ENCODE peak calls at places on chromosome 19, in five cellular contexts. M is left ventricle myocardium inferior, N is AG10803, J is adipocyte, I is skeletal muscle cell. O is an unnamed sample.

GRCh38 chr19:35085947-35086346 is 29.7 kb upstream of the FXYD3 start:
- DNase-seq in N (no peak), J (no peak), I (no peak), M (no peak), O (no peak)

GRCh38 chr19:7658219-7658686 is 10.6 kb upstream of the RETN start:
- DNase-seq in N (no peak), J (no peak), M (no peak), I (no peak), O (no peak)

GRCh38 chr19:31930401-31930800 is 415.0 kb upstream of the ZNF507 start:
- DNase-seq in I (no peak), M (no peak), N (no peak), J (no peak), O (no peak)

GRCh38 chr19:53131732-53132131 is 978 bp downstream of the ZNF415 start:
- DNase-seq in N (no peak), I (no peak), J (no peak), M (no peak), O (no peak)

GRCh38 chr19:18310966-18311365 is 11.9 kb downstream of the LSM4 start:
- DNase-seq in N (no peak), I (no peak), M (no peak), J (no peak), O (no peak)

GRCh38 chr19:3536429-3537100 is 2.4 kb upstream of the TEKTIP1 start:
- DNase-seq in I (no peak), M (peak; percentile 45), J (no peak), N (no peak), O (no peak)

GRCh38 chr19:19297759-19298158 is 22.6 kb downstream of the SUGP1 start:
- DNase-seq in I (no peak), N (no peak), J (no peak), M (no peak), O (no peak)

GRCh38 chr19:22532388-22533310 is 101.5 kb upstream of the ZNF492 start:
- DNase-seq in I (no peak), M (peak; percentile 64), J (no peak), N (no peak), O (no peak)

GRCh38 chr19:3276341-3276799 is 51.9 kb downstream of the CELF5 start:
- DNase-seq in J (no peak), M (no peak), N (no peak), I (no peak), O (no peak)

GRCh38 chr19:34471906-34472305 is 9.7 kb upstream of the WTIP start:
- DNase-seq in I (no peak), M (no peak), N (no peak), J (no peak), O (no peak)

GRCh38 chr19:14774373-14774772 is 4.0 kb downstream of the ADGRE2 start:
- DNase-seq in I (no peak), J (no peak), N (no peak), M (no peak), O (no peak)

GRCh38 chr19:35483089-35483488 is 7.2 kb downstream of the KRTDAP start:
- DNase-seq in I (no peak), M (no peak), J (no peak), N (no peak), O (no peak)

GRCh38 chr19:1911098-1911497 is 5.9 kb downstream of the ADAT3 start:
- DNase-seq in N (no peak), M (no peak), J (no peak), I (no peak), O (no peak)

GRCh38 chr19:10288662-10289166 is 1.0 kb upstream of the ICAM5 start:
- DNase-seq in I (peak; percentile 22), J (peak; percentile 80), M (no peak), N (no peak), O (no peak)

GRCh38 chr19:53076984-53077383 is 26.2 kb downstream of the ZNF160 start:
- DNase-seq in I (peak; percentile 3), J (peak; percentile 33), M (peak; percentile 63), N (peak; percentile 15), O (no peak)

GRCh38 chr19:42132030-42132628 is at the start of gene POU2F2:
- DNase-seq in M (peak; percentile 39), J (peak; percentile 38), N (no peak), I (no peak), O (no peak)
- H3K4me3 ChIP-seq in M (peak within 1 kb of the TSS; percentile 51), J (peak within 1 kb of the TSS; percentile 62), N (peak within 1 kb of the TSS; percentile 67), I (peak within 1 kb of the TSS; percentile 49), O (peak within 1 kb of the TSS; percentile 28)

GRCh38 chr19:47716270-47716937 is 3.2 kb downstream of the EHD2 start:
- DNase-seq in N (no peak), I (no peak), M (no peak), J (no peak), O (no peak)
- H3K4me3 ChIP-seq in N (peak overlapping the region; percentile 48), I (no peak overlapping the region), M (peak overlapping the region; percentile 76), J (peak overlapping the region; percentile 72), O (no peak overlapping the region)

DNA sequence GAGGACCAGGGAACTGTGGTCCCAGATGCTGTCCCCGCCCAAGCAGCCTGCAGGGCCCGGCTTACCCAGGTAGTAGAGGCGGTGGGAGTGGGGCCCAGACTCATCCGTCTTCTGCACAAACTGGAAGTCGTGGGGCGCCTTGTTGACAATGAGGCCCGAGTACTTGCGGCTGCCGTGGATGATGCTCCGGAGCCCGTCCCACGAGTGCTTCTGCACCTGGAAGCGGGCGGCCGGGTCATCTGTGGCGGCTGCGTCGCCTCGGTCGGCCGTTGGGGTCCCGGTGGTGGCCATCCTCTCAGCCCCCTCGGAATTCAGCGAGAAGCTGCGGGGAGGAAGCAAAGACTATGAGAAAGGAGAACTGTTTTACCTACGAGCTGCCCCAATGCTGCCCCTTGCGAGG is 9.6 kb downstream of the DPP9 start:
- DNase-seq in M (no peak), I (no peak), N (no peak), J (no peak), O (no peak)
- H3K4me3 ChIP-seq in M (peak overlapping the region; percentile 31), I (no peak overlapping the region), N (no peak overlapping the region), J (no peak overlapping the region), O (no peak overlapping the region)

DNA sequence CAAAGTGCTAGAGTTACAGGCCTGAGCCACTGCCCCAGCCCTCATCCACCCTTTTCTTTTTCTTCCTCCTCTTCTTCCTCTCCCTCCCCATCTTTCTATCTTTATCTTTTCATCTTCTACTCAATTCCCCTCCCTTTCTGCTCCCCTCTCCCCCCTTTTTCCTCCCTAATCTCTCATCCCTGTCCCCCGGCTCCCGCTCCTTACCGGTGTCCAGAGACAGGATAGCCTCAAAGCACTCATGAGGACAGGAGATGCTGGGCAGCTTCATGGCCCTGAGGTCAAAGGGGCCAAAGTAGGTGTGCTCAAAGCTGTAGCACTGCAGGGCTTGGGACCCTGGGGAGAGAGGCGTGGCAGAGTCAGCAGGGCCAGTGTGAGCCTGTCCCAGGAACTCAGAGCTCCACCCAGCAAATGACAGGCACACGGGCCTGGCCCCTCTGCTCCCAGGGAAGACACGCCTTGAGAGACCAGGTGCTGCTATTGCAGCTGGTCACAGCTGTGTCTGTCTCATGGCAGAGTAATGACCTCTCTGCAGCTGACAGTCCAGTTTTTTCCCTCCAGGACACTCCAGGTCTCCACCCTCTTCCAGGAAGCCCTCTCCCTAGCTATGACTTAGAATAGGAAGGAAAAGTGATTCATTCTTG is 2.6 kb downstream of the LYPD5 start:
- DNase-seq in J (no peak), N (no peak), I (no peak), M (no peak), O (no peak)
- H3K4me3 ChIP-seq in J (no peak overlapping the region), N (no peak overlapping the region), I (no peak overlapping the region), M (peak overlapping the region; percentile 67), O (no peak overlapping the region)

GRCh38 chr19:51210385-51210784 is 14.5 kb upstream of the CD33 start:
- DNase-seq in M (no peak), J (no peak), N (no peak), I (no peak), O (no peak)
- H3K4me3 ChIP-seq in M (no peak overlapping the region), J (no peak overlapping the region), N (no peak overlapping the region), I (no peak overlapping the region), O (no peak overlapping the region)

GRCh38 chr19:13154241-13154778 is 4.1 kb downstream of the IER2 start:
- DNase-seq in M (peak; percentile 93), I (peak; percentile 85), N (peak; percentile 97), J (peak; percentile 97), O (peak; percentile 69)
- H3K4me3 ChIP-seq in M (peak overlapping the region; percentile 91), I (peak overlapping the region; percentile 81), N (peak overlapping the region; percentile 98), J (peak overlapping the region; percentile 88), O (peak overlapping the region; percentile 89)

GRCh38 chr19:50719566-50719965 is at the start of gene SHANK1:
- DNase-seq in M (no peak), I (no peak), J (peak; percentile 49), N (peak; percentile 18), O (no peak)

GRCh38 chr19:50717891-50718254 is 1.7 kb downstream of the SHANK1 start:
- DNase-seq in N (no peak), J (no peak), M (no peak), I (no peak), O (no peak)

GRCh38 chr19:50719119-50719435 is 525 bp downstream of the SHANK1 start:
- DNase-seq in N (no peak), I (no peak), M (no peak), J (no peak), O (no peak)

GRCh38 chr19:50717026-50717723 is 2.4 kb downstream of the SHANK1 start:
- DNase-seq in N (no peak), M (no peak), I (no peak), J (no peak), O (no peak)

GRCh38 chr19:50718255-50719118 is 1.1 kb downstream of the SHANK1 start:
- DNase-seq in M (no peak), I (no peak), J (peak; percentile 60), N (no peak), O (no peak)
- H3K4me3 ChIP-seq in M (peak overlapping the region; percentile 58), I (peak overlapping the region; percentile 55), J (no peak overlapping the region), N (peak overlapping the region; percentile 57), O (peak overlapping the region; percentile 7)

GRCh38 chr19:518292-519231 is 11.3 kb downstream of the TPGS1 start:
- DNase-seq in M (no peak), J (peak; percentile 96), N (peak; percentile 35), I (peak; percentile 61), O (no peak)
- H3K4me3 ChIP-seq in M (no peak overlapping the region), J (no peak overlapping the region), N (no peak overlapping the region), I (no peak overlapping the region), O (no peak overlapping the region)

DNA sequence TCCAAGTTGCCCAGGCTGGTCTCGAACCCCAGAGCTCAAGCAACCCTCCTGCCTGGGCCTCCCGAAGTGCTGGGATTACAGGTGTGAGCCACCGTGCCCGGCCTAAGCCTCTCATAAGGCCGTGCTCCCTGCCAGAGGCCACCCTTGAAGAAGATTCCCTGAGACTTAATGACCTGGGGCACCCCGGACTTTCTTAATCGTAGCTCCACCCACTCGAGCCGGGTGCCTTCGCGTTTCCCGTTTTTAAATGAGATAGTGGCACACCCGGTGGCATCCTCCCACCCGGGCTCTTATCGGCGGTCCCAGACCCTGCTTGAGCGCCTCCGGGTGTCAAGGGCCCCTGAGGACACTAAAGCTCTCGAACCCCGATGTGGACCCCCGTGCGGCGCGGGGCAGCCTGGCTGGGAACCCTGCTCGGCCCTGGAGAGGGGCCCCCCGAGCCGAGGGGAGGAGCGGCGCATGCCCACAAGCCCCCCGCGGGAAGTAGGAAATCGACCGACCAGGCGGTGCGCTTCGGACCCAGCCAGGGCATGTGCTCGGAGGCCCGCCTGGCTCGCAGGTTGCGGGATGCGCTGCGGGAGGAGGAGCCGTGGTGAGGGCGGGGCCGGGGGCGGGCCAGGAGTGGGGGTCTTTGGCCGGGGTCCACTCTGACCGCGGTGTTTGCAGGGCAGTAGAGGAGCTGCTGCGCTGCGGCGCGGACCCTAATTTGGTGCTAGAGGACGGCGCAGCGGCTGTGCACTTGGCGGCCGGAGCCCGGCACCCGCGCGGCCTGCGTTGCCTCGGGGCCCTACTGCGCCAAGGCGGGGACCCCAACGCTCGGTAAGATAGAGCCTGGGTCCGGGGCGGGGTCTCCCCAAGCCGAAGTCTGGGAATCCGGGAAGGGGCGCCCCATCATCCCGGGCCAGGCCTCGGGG is at the start of gene ANKLE1:
- DNase-seq in J (peak; percentile 28), I (no peak), M (peak; percentile 27), N (no peak), O (no peak)
- H3K4me3 ChIP-seq in J (peak within 1 kb of the TSS; percentile 41), I (peak within 1 kb of the TSS; percentile 45), M (peak within 1 kb of the TSS; percentile 61), N (peak within 1 kb of the TSS; percentile 45), O (peak within 1 kb of the TSS; percentile 33)

O was measured in astrocyte of the cerebellum.